ENCODE peak calls at places on chromosomes 13 and 19, in ten cellular contexts. N is stimulated activated naive CD8-positive, alpha-beta T cell treated with anti-CD3 and anti-CD28 coated beads, Interleukin-15, Interleukin-2, amounts not matched to agents 100 U/mL and 50 U/mL, for 24 hours; R is activated gamma-delta T cell treated with anti-CD3 and anti-CD28 coated beads, Interleukin-2, amount 50 U/mL, for 16 hours; E is activated CD8-positive, alpha-beta memory T cell treated with anti-CD3 and anti-CD28 coated beads for 4 hours; P is stimulated activated CD4-positive, alpha-beta T cell treated with anti-CD3 and anti-CD28 coated beads, Interleukin-4, amount 100 ng/mL, for 4 hours; L is GM12878; V is activated CD4-positive, alpha-beta T cell treated with anti-CD3 and anti-CD28 coated beads, Interleukin-2, amount 50 U/mL, for 1 hour; I is IMR-90; B is foreskin fibroblast; H is A172. U is an unnamed sample.

GRCh38 chr13:29707876-29708543 is 112.5 kb upstream of the SLC7A1 start:
- DNase-seq in R (peak), E (peak), L (no peak), B (peak), V (peak), I (peak), N (peak), P (peak), H (peak), U (no peak)

GRCh38 chr19:16497042-16497441 is 848 bp downstream of the C19orf44 start:
- DNase-seq in E (no peak), P (no peak), V (no peak), R (no peak), B (no peak), I (no peak), N (no peak), H (peak), L (no peak), U (no peak)

GRCh38 chr19:16604615-16605014 is 23.4 kb downstream of the MED26 start:
- DNase-seq in V (no peak), R (no peak), N (no peak), B (no peak), H (no peak), I (no peak), E (no peak), P (no peak), L (no peak), U (no peak)

GRCh38 chr13:113951246-113951999 is 22.5 kb downstream of the C13orf46 start:
- DNase-seq in R (no peak), N (peak), E (peak), P (peak), B (peak), H (no peak), I (peak), L (no peak), V (peak), U (peak)

GRCh38 chr19:11414544-11414943 is 4.6 kb downstream of the RGL3 start:
- DNase-seq in L (no peak), P (no peak), N (no peak), I (no peak), E (no peak), B (no peak), R (no peak), V (no peak), H (no peak), U (no peak)

GRCh38 chr13:46906440-46906839 is 9.6 kb upstream of the HTR2A start:
- DNase-seq in V (no peak), P (no peak), B (no peak), H (no peak), L (no peak), I (no peak), R (no peak), E (no peak), N (no peak), U (no peak)

GRCh38 chr13:59459972-59460371 is 703.8 kb downstream of the DIAPH3 start:
- DNase-seq in B (peak), I (peak), N (no peak), V (no peak), E (no peak), L (no peak), P (no peak), R (no peak), H (no peak), U (no peak)

GRCh38 chr13:108955741-108956140 is 326.3 kb downstream of the MYO16 start:
- DNase-seq in V (no peak), H (no peak), L (no peak), R (no peak), E (no peak), P (no peak), B (no peak), N (no peak), I (no peak), U (no peak)

GRCh38 chr19:2227415-2228156 is 8.5 kb downstream of the PLEKHJ1 start:
- DNase-seq in V (no peak), I (no peak), P (no peak), N (no peak), L (no peak), E (no peak), H (no peak), B (no peak), R (no peak), U (no peak)

U was measured in kidney.